ENCODE peak calls at places on chromosomes 12 and 14, in six cellular contexts. U is uterus, J is T-cell, W is body of pancreas, G is A172, D is IMR-90. H is an unnamed sample.

GRCh38 chr12:50217202-50217601 is 50.0 kb upstream of the CERS5 start:
- DNase-seq in U (no peak), J (no peak), W (no peak), G (no peak), D (no peak), H (no peak)

GRCh38 chr14:69543341-69544249 is 31.1 kb downstream of the CCDC177 start:
- DNase-seq in U (peak), J (no peak), W (peak), G (peak), D (peak), H (peak)

GRCh38 chr12:113476093-113476986 is 4.7 kb upstream of the LHX5 start:
- DNase-seq in U (no peak), J (no peak), W (no peak), G (no peak), D (no peak), H (no peak)

GRCh38 chr12:51023625-51024395 is 2.4 kb downstream of the SLC11A2 start:
- DNase-seq in U (no peak), J (no peak), W (no peak), G (peak), D (peak), H (no peak)

GRCh38 chr12:77152623-77153193 is 87.3 kb upstream of the E2F7 start:
- DNase-seq in U (no peak), J (no peak), W (no peak), G (peak), D (peak), H (peak)

GRCh38 chr12:10940389-10940788 is 1.3 kb upstream of the TAS2R14 start:
- DNase-seq in U (no peak), J (no peak), W (no peak), G (peak), D (peak), H (peak)

GRCh38 chr12:12870454-12870853 is 20.9 kb upstream of the GPRC5A start:
- DNase-seq in U (no peak), J (no peak), W (no peak), G (peak), D (peak), H (peak)

GRCh38 chr12:114920828-114921579 is 237.0 kb upstream of the TBX3 start:
- DNase-seq in U (no peak), J (no peak), W (no peak), G (no peak), D (peak), H (no peak)

GRCh38 chr14:106436310-106436905 is 910.0 kb downstream of the TMEM121 start:
- DNase-seq in U (no peak), J (peak), W (peak), G (no peak), D (no peak), H (no peak)

GRCh38 chr12:1350055-1350933 is 244.1 kb downstream of the FBXL14 start:
- DNase-seq in U (no peak), J (no peak), W (no peak), G (peak), D (peak), H (peak)

GRCh38 chr12:113959096-113959495 is 7.0 kb downstream of the RBM19 start:
- DNase-seq in U (no peak), J (no peak), W (no peak), G (no peak), D (no peak), H (no peak)

GRCh38 chr12:109951136-109951535 is 45.0 kb downstream of the GIT2 start:
- DNase-seq in U (no peak), J (no peak), W (no peak), G (peak), D (peak), H (peak)

GRCh38 chr12:131222271-131223139 is 268.8 kb downstream of the ADGRD1 start:
- DNase-seq in U (no peak), J (no peak), W (no peak), G (no peak), D (no peak), H (no peak)

GRCh38 chr14:99619873-99620834 is 16.1 kb upstream of the CCDC85C start:
- DNase-seq in U (no peak), J (no peak), W (no peak), G (peak), D (peak), H (peak)

GRCh38 chr12:64674367-64674922 is 64.2 kb downstream of the RASSF3 start:
- DNase-seq in U (no peak), J (peak), W (peak), G (no peak), D (no peak), H (no peak)

GRCh38 chr12:4144676-4145075 is 128.9 kb upstream of the CCND2 start:
- DNase-seq in U (no peak), J (no peak), W (no peak), G (no peak), D (no peak), H (no peak)

GRCh38 chr12:6476496-6476895 is 6.0 kb upstream of the VAMP1 start:
- DNase-seq in U (no peak), J (no peak), W (no peak), G (peak), D (peak), H (no peak)

GRCh38 chr12:27158322-27158721 is 75.9 kb upstream of the C12orf71 start:
- DNase-seq in U (no peak), J (no peak), W (no peak), G (no peak), D (no peak), H (no peak)

GRCh38 chr14:87397499-87397898 is 595.5 kb downstream of the GALC start:
- DNase-seq in U (no peak), J (no peak), W (no peak), G (no peak), D (no peak), H (no peak)

GRCh38 chr14:104600141-104600643 is 4.4 kb downstream of the TMEM179 start:
- DNase-seq in U (no peak), J (no peak), W (peak), G (peak), D (no peak), H (peak)

GRCh38 chr12:6384499-6385436 is 806 bp downstream of the LTBR start:
- DNase-seq in U (peak), J (no peak), W (no peak), G (no peak), D (no peak), H (no peak)

GRCh38 chr12:402127-402456 is 648 bp downstream of the CCDC77 start:
- DNase-seq in U (no peak), J (no peak), W (no peak), G (peak), D (peak), H (peak)

GRCh38 chr12:32249701-32250270 is 143.1 kb downstream of the BICD1 start:
- DNase-seq in U (no peak), J (no peak), W (no peak), G (no peak), D (no peak), H (no peak)

GRCh38 chr14:94571395-94571794 is 9.8 kb upstream of the SERPINA5 start:
- DNase-seq in U (no peak), J (no peak), W (no peak), G (no peak), D (no peak), H (no peak)

GRCh38 chr14:20428802-20429201 is 7.2 kb downstream of the KLHL33 start:
- DNase-seq in U (no peak), J (no peak), W (no peak), G (no peak), D (no peak), H (no peak)

GRCh38 chr14:50363734-50364113 is 33.0 kb downstream of the CDKL1 start:
- DNase-seq in U (no peak), J (peak), W (peak), G (no peak), D (peak), H (no peak)

GRCh38 chr14:93648440-93649168 is 139.7 kb downstream of the PRIMA1 start:
- DNase-seq in U (no peak), J (no peak), W (no peak), G (no peak), D (no peak), H (no peak)

GRCh38 chr12:27530157-27530922 is 6.3 kb downstream of the PPFIBP1 start:
- DNase-seq in U (no peak), J (no peak), W (peak), G (peak), D (peak), H (no peak)

GRCh38 chr12:106051853-106052531 is 86.8 kb downstream of the NUAK1 start:
- DNase-seq in U (no peak), J (no peak), W (no peak), G (no peak), D (peak), H (no peak)